ENCODE peak calls at places on chromosomes 3 and 15, in five cellular contexts. One of them, this sample, is unnamed.

GRCh38 chr3:190381356-190381940 is 6.5 kb upstream of the CLDN16 start:
- DNase-seq in lower lobe of right lung: no peak
- DNase-seq in stimulated activated naive CD8-positive, alpha-beta T cell treated with anti-CD3 and anti-CD28 coated beads, Interleukin-15, Interleukin-2, amounts not matched to agents 100 U/mL and 50 U/mL, for 24 hours: no peak
- DNase-seq in GM12891: no peak
- DNase-seq in naive thymus-derived CD8-positive, alpha-beta T cell: no peak
- DNase-seq in this sample: no peak

GRCh38 chr3:128597900-128598299 is 52.7 kb downstream of the RPN1 start:
- DNase-seq in stimulated activated naive CD8-positive, alpha-beta T cell treated with anti-CD3 and anti-CD28 coated beads, Interleukin-15, Interleukin-2, amounts not matched to agents 100 U/mL and 50 U/mL, for 24 hours: no peak
- DNase-seq in naive thymus-derived CD8-positive, alpha-beta T cell: no peak
- DNase-seq in lower lobe of right lung: no peak
- DNase-seq in GM12891: no peak
- DNase-seq in this sample: no peak

GRCh38 chr3:126340596-126340942 is 16.6 kb downstream of the KLF15 start:
- DNase-seq in GM12891: no peak
- DNase-seq in lower lobe of right lung: peak; percentile 26
- DNase-seq in naive thymus-derived CD8-positive, alpha-beta T cell: no peak
- DNase-seq in stimulated activated naive CD8-positive, alpha-beta T cell treated with anti-CD3 and anti-CD28 coated beads, Interleukin-15, Interleukin-2, amounts not matched to agents 100 U/mL and 50 U/mL, for 24 hours: no peak
- DNase-seq in this sample: no peak

GRCh38 chr3:43004282-43004681 is 25.2 kb downstream of the GASK1A start:
- DNase-seq in naive thymus-derived CD8-positive, alpha-beta T cell: no peak
- DNase-seq in GM12891: no peak
- DNase-seq in lower lobe of right lung: no peak
- DNase-seq in stimulated activated naive CD8-positive, alpha-beta T cell treated with anti-CD3 and anti-CD28 coated beads, Interleukin-15, Interleukin-2, amounts not matched to agents 100 U/mL and 50 U/mL, for 24 hours: no peak
- DNase-seq in this sample: no peak

GRCh38 chr3:109851854-109852253 is 514.5 kb upstream of the DPPA4 start:
- DNase-seq in stimulated activated naive CD8-positive, alpha-beta T cell treated with anti-CD3 and anti-CD28 coated beads, Interleukin-15, Interleukin-2, amounts not matched to agents 100 U/mL and 50 U/mL, for 24 hours: no peak
- DNase-seq in GM12891: no peak
- DNase-seq in lower lobe of right lung: no peak
- DNase-seq in naive thymus-derived CD8-positive, alpha-beta T cell: no peak
- DNase-seq in this sample: no peak

GRCh38 chr15:88834211-88834812 is 31.1 kb downstream of the ACAN start:
- DNase-seq in GM12891: no peak
- DNase-seq in naive thymus-derived CD8-positive, alpha-beta T cell: no peak
- DNase-seq in stimulated activated naive CD8-positive, alpha-beta T cell treated with anti-CD3 and anti-CD28 coated beads, Interleukin-15, Interleukin-2, amounts not matched to agents 100 U/mL and 50 U/mL, for 24 hours: peak; percentile 27
- DNase-seq in lower lobe of right lung: no peak
- DNase-seq in this sample: no peak

GRCh38 chr15:63985221-63986184 is 60.8 kb downstream of the DAPK2 start:
- DNase-seq in GM12891: no peak
- DNase-seq in naive thymus-derived CD8-positive, alpha-beta T cell: no peak
- DNase-seq in stimulated activated naive CD8-positive, alpha-beta T cell treated with anti-CD3 and anti-CD28 coated beads, Interleukin-15, Interleukin-2, amounts not matched to agents 100 U/mL and 50 U/mL, for 24 hours: no peak
- DNase-seq in lower lobe of right lung: peak; percentile 92
- DNase-seq in this sample: no peak

GRCh38 chr3:48243886-48244285 is 3.0 kb downstream of the ZNF589 start:
- DNase-seq in stimulated activated naive CD8-positive, alpha-beta T cell treated with anti-CD3 and anti-CD28 coated beads, Interleukin-15, Interleukin-2, amounts not matched to agents 100 U/mL and 50 U/mL, for 24 hours: no peak
- DNase-seq in lower lobe of right lung: no peak
- DNase-seq in GM12891: no peak
- DNase-seq in naive thymus-derived CD8-positive, alpha-beta T cell: no peak
- DNase-seq in this sample: no peak

GRCh38 chr3:117660941-117661635 is 951.5 kb downstream of the TUSC7 start:
- DNase-seq in GM12891: no peak
- DNase-seq in lower lobe of right lung: no peak
- DNase-seq in naive thymus-derived CD8-positive, alpha-beta T cell: no peak
- DNase-seq in stimulated activated naive CD8-positive, alpha-beta T cell treated with anti-CD3 and anti-CD28 coated beads, Interleukin-15, Interleukin-2, amounts not matched to agents 100 U/mL and 50 U/mL, for 24 hours: no peak
- DNase-seq in this sample: no peak

GRCh38 chr15:70275461-70276138 is 177.9 kb upstream of the TLE3 start:
- DNase-seq in lower lobe of right lung: no peak
- DNase-seq in GM12891: no peak
- DNase-seq in stimulated activated naive CD8-positive, alpha-beta T cell treated with anti-CD3 and anti-CD28 coated beads, Interleukin-15, Interleukin-2, amounts not matched to agents 100 U/mL and 50 U/mL, for 24 hours: no peak
- DNase-seq in naive thymus-derived CD8-positive, alpha-beta T cell: no peak
- DNase-seq in this sample: no peak

GRCh38 chr3:154428369-154429206 is 1.4 kb downstream of the GPR149 start:
- DNase-seq in stimulated activated naive CD8-positive, alpha-beta T cell treated with anti-CD3 and anti-CD28 coated beads, Interleukin-15, Interleukin-2, amounts not matched to agents 100 U/mL and 50 U/mL, for 24 hours: no peak
- DNase-seq in GM12891: no peak
- DNase-seq in naive thymus-derived CD8-positive, alpha-beta T cell: no peak
- DNase-seq in lower lobe of right lung: no peak
- DNase-seq in this sample: no peak

GRCh38 chr3:119662604-119663377 is 2.4 kb upstream of the POPDC2 start:
- DNase-seq in stimulated activated naive CD8-positive, alpha-beta T cell treated with anti-CD3 and anti-CD28 coated beads, Interleukin-15, Interleukin-2, amounts not matched to agents 100 U/mL and 50 U/mL, for 24 hours: no peak
- DNase-seq in naive thymus-derived CD8-positive, alpha-beta T cell: no peak
- DNase-seq in GM12891: no peak
- DNase-seq in lower lobe of right lung: no peak
- DNase-seq in this sample: peak; percentile 33

GRCh38 chr3:161423911-161424522 is 52.7 kb upstream of the SPTSSB start:
- DNase-seq in lower lobe of right lung: no peak
- DNase-seq in stimulated activated naive CD8-positive, alpha-beta T cell treated with anti-CD3 and anti-CD28 coated beads, Interleukin-15, Interleukin-2, amounts not matched to agents 100 U/mL and 50 U/mL, for 24 hours: no peak
- DNase-seq in GM12891: peak; percentile 18
- DNase-seq in naive thymus-derived CD8-positive, alpha-beta T cell: no peak
- DNase-seq in this sample: no peak

GRCh38 chr15:92166751-92167412 is 226.8 kb upstream of the ST8SIA2 start:
- DNase-seq in naive thymus-derived CD8-positive, alpha-beta T cell: no peak
- DNase-seq in stimulated activated naive CD8-positive, alpha-beta T cell treated with anti-CD3 and anti-CD28 coated beads, Interleukin-15, Interleukin-2, amounts not matched to agents 100 U/mL and 50 U/mL, for 24 hours: no peak
- DNase-seq in GM12891: no peak
- DNase-seq in lower lobe of right lung: no peak
- DNase-seq in this sample: peak; percentile 76

GRCh38 chr3:194985031-194985578 is 285.9 kb downstream of the XXYLT1 start:
- DNase-seq in GM12891: no peak
- DNase-seq in naive thymus-derived CD8-positive, alpha-beta T cell: no peak
- DNase-seq in stimulated activated naive CD8-positive, alpha-beta T cell treated with anti-CD3 and anti-CD28 coated beads, Interleukin-15, Interleukin-2, amounts not matched to agents 100 U/mL and 50 U/mL, for 24 hours: no peak
- DNase-seq in lower lobe of right lung: peak; percentile 78
- DNase-seq in this sample: peak; percentile 93

GRCh38 chr3:148990211-148990610 is 1.1 kb upstream of the GYG1 start:
- DNase-seq in stimulated activated naive CD8-positive, alpha-beta T cell treated with anti-CD3 and anti-CD28 coated beads, Interleukin-15, Interleukin-2, amounts not matched to agents 100 U/mL and 50 U/mL, for 24 hours: no peak
- DNase-seq in lower lobe of right lung: no peak
- DNase-seq in naive thymus-derived CD8-positive, alpha-beta T cell: no peak
- DNase-seq in GM12891: no peak
- DNase-seq in this sample: no peak

GRCh38 chr3:50623840-50624474 is 7.0 kb downstream of the MAPKAPK3 start:
- DNase-seq in stimulated activated naive CD8-positive, alpha-beta T cell treated with anti-CD3 and anti-CD28 coated beads, Interleukin-15, Interleukin-2, amounts not matched to agents 100 U/mL and 50 U/mL, for 24 hours: peak; percentile 74
- DNase-seq in naive thymus-derived CD8-positive, alpha-beta T cell: peak; percentile 12
- DNase-seq in lower lobe of right lung: no peak
- DNase-seq in GM12891: no peak
- DNase-seq in this sample: no peak

GRCh38 chr15:91853968-91854943 is 748 bp downstream of the SLCO3A1 start:
- DNase-seq in GM12891: no peak
- DNase-seq in stimulated activated naive CD8-positive, alpha-beta T cell treated with anti-CD3 and anti-CD28 coated beads, Interleukin-15, Interleukin-2, amounts not matched to agents 100 U/mL and 50 U/mL, for 24 hours: peak; percentile 53
- DNase-seq in lower lobe of right lung: peak; percentile 73
- DNase-seq in naive thymus-derived CD8-positive, alpha-beta T cell: no peak
- DNase-seq in this sample: no peak

GRCh38 chr3:8020459-8020858 is 481.2 kb upstream of the LMCD1 start:
- DNase-seq in lower lobe of right lung: no peak
- DNase-seq in GM12891: no peak
- DNase-seq in stimulated activated naive CD8-positive, alpha-beta T cell treated with anti-CD3 and anti-CD28 coated beads, Interleukin-15, Interleukin-2, amounts not matched to agents 100 U/mL and 50 U/mL, for 24 hours: no peak
- DNase-seq in naive thymus-derived CD8-positive, alpha-beta T cell: no peak
- DNase-seq in this sample: no peak

GRCh38 chr3:71138410-71138809 is 445.1 kb downstream of the FOXP1 start:
- DNase-seq in stimulated activated naive CD8-positive, alpha-beta T cell treated with anti-CD3 and anti-CD28 coated beads, Interleukin-15, Interleukin-2, amounts not matched to agents 100 U/mL and 50 U/mL, for 24 hours: no peak
- DNase-seq in naive thymus-derived CD8-positive, alpha-beta T cell: no peak
- DNase-seq in lower lobe of right lung: no peak
- DNase-seq in GM12891: no peak
- DNase-seq in this sample: no peak

GRCh38 chr3:162776137-162776536 is 1279.5 kb downstream of the OTOL1 start:
- DNase-seq in GM12891: no peak
- DNase-seq in stimulated activated naive CD8-positive, alpha-beta T cell treated with anti-CD3 and anti-CD28 coated beads, Interleukin-15, Interleukin-2, amounts not matched to agents 100 U/mL and 50 U/mL, for 24 hours: no peak
- DNase-seq in naive thymus-derived CD8-positive, alpha-beta T cell: no peak
- DNase-seq in lower lobe of right lung: no peak
- DNase-seq in this sample: no peak

GRCh38 chr3:7607669-7608068 is 746.8 kb downstream of the GRM7 start:
- DNase-seq in naive thymus-derived CD8-positive, alpha-beta T cell: no peak
- DNase-seq in lower lobe of right lung: no peak
- DNase-seq in GM12891: no peak
- DNase-seq in stimulated activated naive CD8-positive, alpha-beta T cell treated with anti-CD3 and anti-CD28 coated beads, Interleukin-15, Interleukin-2, amounts not matched to agents 100 U/mL and 50 U/mL, for 24 hours: no peak
- DNase-seq in this sample: no peak

GRCh38 chr3:196288141-196288460 is 575 bp upstream of the PCYT1A start:
- DNase-seq in GM12891: no peak
- DNase-seq in lower lobe of right lung: no peak
- DNase-seq in naive thymus-derived CD8-positive, alpha-beta T cell: no peak
- DNase-seq in stimulated activated naive CD8-positive, alpha-beta T cell treated with anti-CD3 and anti-CD28 coated beads, Interleukin-15, Interleukin-2, amounts not matched to agents 100 U/mL and 50 U/mL, for 24 hours: no peak
- DNase-seq in this sample: peak; percentile 14

GRCh38 chr3:100001514-100002270 is 112.6 kb downstream of the FILIP1L start:
- DNase-seq in stimulated activated naive CD8-positive, alpha-beta T cell treated with anti-CD3 and anti-CD28 coated beads, Interleukin-15, Interleukin-2, amounts not matched to agents 100 U/mL and 50 U/mL, for 24 hours: no peak
- DNase-seq in lower lobe of right lung: no peak
- DNase-seq in GM12891: no peak
- DNase-seq in naive thymus-derived CD8-positive, alpha-beta T cell: no peak
- DNase-seq in this sample: peak; percentile 57

GRCh38 chr3:150177673-150178378 is 207.1 kb upstream of the PFN2 start:
- DNase-seq in lower lobe of right lung: no peak
- DNase-seq in stimulated activated naive CD8-positive, alpha-beta T cell treated with anti-CD3 and anti-CD28 coated beads, Interleukin-15, Interleukin-2, amounts not matched to agents 100 U/mL and 50 U/mL, for 24 hours: no peak
- DNase-seq in naive thymus-derived CD8-positive, alpha-beta T cell: no peak
- DNase-seq in GM12891: no peak
- DNase-seq in this sample: no peak

GRCh38 chr3:29565236-29565635 is 284.4 kb downstream of the RBMS3 start:
- DNase-seq in lower lobe of right lung: no peak
- DNase-seq in stimulated activated naive CD8-positive, alpha-beta T cell treated with anti-CD3 and anti-CD28 coated beads, Interleukin-15, Interleukin-2, amounts not matched to agents 100 U/mL and 50 U/mL, for 24 hours: no peak
- DNase-seq in GM12891: no peak
- DNase-seq in naive thymus-derived CD8-positive, alpha-beta T cell: no peak
- DNase-seq in this sample: no peak

This sample was measured in LNCaP clone FGC.